ENCODE peak calls at places on chromosome 7, in four cellular contexts. N is colonic mucosa, V is heart right ventricle, Q is tibial artery. I is an unnamed sample.

GRCh38 chr7:149882264-149883048 is 8.7 kb downstream of the ATP6V0E2 start:
- DNase-seq in N (peak; percentile 14), Q (no peak), V (no peak), I (no peak)

GRCh38 chr7:21300692-21301091 is 127.2 kb upstream of the SP4 start:
- DNase-seq in Q (no peak), N (no peak), V (no peak), I (no peak)

GRCh38 chr7:1939434-1940401 is 269.6 kb downstream of the ELFN1 start:
- DNase-seq in V (peak; percentile 43), Q (no peak), N (no peak), I (peak; percentile 47)

GRCh38 chr7:24920702-24921679 is 59.0 kb downstream of the OSBPL3 start:
- DNase-seq in Q (no peak), V (no peak), N (no peak), I (no peak)

GRCh38 chr7:119929891-119930290 is 343.1 kb upstream of the KCND2 start:
- DNase-seq in V (no peak), Q (no peak), N (no peak), I (no peak)

GRCh38 chr7:151491859-151492258 is 27.8 kb downstream of the RHEB start:
- DNase-seq in Q (no peak), N (no peak), V (no peak), I (no peak)

GRCh38 chr7:157267956-157268355 is 68.8 kb upstream of the DNAJB6 start:
- DNase-seq in Q (no peak), V (no peak), N (no peak), I (no peak)

GRCh38 chr7:9502269-9502668 is 1068.9 kb downstream of the NXPH1 start:
- DNase-seq in V (no peak), N (no peak), Q (no peak), I (no peak)

GRCh38 chr7:90569368-90569767 is 26.8 kb upstream of the CDK14 start:
- DNase-seq in Q (no peak), V (no peak), N (no peak), I (no peak)

GRCh38 chr7:155136619-155137243 is 66.6 kb downstream of the HTR5A start:
- DNase-seq in N (no peak), V (no peak), Q (no peak), I (no peak)

GRCh38 chr7:81600608-81601007 is 169.2 kb downstream of the HGF start:
- DNase-seq in Q (no peak), V (no peak), N (no peak), I (no peak)

GRCh38 chr7:132004528-132004927 is 448.1 kb upstream of the PODXL start:
- DNase-seq in V (peak; percentile 25), N (no peak), Q (no peak), I (no peak)

DNA sequence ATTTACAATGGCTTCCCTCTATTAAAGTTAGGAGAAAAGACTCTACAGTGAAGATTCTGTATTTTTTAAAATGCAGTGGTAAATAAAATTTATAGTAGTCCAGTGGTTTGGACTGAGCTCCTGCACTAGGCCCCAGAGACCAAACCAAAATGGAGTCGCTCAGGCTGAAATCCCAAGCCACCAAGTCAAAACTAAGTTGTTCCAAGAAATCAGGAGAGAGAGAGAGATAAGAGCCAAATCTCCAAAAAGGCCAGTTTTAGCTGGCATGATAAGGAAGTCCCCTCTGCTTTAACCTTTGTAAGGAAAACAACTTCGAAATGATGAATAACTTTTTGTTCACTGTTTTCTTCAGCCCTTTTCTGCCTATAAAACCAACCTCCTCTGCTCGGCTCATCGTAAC is 265.9 kb upstream of the KLF14 start:
- DNase-seq in V (no peak), Q (no peak), N (no peak), I (no peak)
- TF ChIP-seq CTCF in V (no peak), Q (no peak), N (no peak), I (no peak)

DNA sequence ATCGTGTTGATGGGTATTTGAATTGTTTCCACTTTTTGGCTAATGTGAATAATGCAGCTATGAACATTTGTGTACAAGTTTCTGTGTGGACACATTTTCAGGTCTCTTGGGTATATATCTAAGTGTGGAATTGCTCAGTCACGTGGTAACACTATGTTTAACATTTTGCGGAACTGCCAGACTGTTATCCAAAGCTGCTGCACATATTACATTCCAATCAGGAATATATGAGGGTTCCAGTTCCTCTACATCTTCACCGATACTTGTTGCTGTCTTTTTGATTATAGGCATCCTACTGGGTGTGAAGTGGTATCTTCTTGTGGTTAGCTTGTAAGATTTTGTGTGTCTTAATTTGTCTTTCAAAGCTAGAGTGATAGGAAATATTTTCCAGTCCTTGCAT is 6.8 kb downstream of the PTPN12 start:
- DNase-seq in Q (no peak), V (no peak), N (no peak), I (no peak)
- H3K4me1 ChIP-seq in Q (peaks cover 75% of the 10 kb centered on the region), V (peaks cover 84% of the 10 kb centered on the region), N (peaks cover 16% of the 10 kb centered on the region), I (peaks cover 35% of the 10 kb centered on the region)

DNA sequence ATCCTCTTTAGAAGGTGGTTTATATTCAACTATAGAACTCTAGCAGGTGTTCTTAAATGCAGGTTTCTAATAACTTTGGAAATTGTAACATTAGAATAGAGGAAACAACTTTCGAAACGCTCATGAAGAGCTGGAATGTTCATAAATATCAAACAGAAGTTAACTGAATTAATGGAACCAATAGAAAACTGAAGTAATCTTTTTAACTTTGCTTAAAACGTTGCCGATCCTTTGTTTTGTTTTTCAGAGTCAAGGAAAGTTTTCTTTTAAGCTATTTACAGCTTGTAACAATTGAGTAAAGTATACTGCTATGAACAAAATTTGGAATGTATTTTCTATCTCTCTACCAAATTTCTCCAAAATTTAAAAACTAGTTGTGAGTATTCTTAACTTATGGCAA is 19.0 kb upstream of the CLDN3 start:
- DNase-seq in V (no peak), Q (no peak), N (no peak), I (no peak)
- H3K9me3 ChIP-seq in V (peaks cover 6% of the 10 kb centered on the region), Q (no peaks in the 10 kb centered on the region), N (no peaks in the 10 kb centered on the region), I (no peaks in the 10 kb centered on the region)

DNA sequence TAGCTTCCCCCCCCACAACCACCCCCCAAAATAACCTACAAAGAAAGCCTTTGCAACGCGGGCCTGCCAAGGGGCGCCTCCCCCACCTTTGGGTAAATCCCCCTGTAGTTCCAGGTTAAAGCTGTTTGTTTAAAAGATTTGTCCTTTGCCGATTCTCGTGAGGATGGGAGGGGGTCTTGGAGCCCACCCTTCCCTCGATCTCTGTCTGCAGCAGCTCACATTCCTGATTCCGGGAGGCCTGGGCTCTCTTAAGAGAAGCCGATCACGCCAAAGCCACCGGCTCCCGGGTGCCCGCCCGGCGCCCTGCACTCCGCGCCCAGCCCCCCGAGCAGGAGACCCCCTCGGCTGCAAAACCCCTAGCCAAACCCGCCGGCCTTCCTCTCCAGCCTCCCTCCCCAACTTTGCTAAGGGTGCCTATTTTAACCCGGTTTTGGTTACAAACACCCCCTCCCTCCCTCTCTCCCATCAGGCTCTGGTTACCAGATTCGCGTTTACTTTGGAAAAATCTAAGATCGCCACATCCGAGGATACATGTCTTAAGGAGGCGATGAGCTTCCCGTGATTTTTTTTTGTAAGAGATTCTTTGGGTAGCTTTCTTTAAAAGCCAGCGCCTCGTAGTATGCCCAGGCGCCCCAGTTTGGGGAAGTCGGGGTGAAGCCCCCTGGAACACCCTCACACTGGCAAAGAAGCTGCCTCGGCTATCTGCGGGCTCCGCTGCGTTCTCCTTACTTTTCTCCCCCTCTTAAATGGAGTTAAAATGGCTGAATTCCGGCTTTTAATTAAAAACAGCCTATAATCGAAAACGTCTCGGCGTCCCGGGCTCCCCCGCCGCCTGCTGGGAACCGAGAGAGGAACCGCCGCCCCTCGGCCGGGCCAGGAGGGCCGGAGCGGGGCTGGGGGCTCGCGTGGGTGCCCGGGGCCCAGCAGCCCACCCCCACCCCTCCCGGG is 1.0 kb downstream of the TNRC18 start:
- DNase-seq in N (no peak), Q (no peak), V (no peak), I (no peak)
- TF ChIP-seq CTCF in N (no peak), Q (peak; percentile 7), V (no peak), I (no peak)

GRCh38 chr7:100372256-100372655 is 1.0 kb upstream of the PILRA start:
- DNase-seq in N (no peak), Q (no peak), V (no peak), I (no peak)
- H3K4me1 ChIP-seq in N (no peaks in the 10 kb centered on the region), Q (no peaks in the 10 kb centered on the region), V (no peaks in the 10 kb centered on the region), I (no peaks in the 10 kb centered on the region)

GRCh38 chr7:57415730-57416129 is 34.2 kb upstream of the ZNF716 start:
- DNase-seq in V (no peak), N (no peak), Q (no peak), I (no peak)

GRCh38 chr7:57414415-57414814 is 35.6 kb upstream of the ZNF716 start:
- DNase-seq in N (no peak), Q (no peak), V (no peak), I (no peak)

GRCh38 chr7:57415326-57415725 is 34.7 kb upstream of the ZNF716 start:
- DNase-seq in V (no peak), Q (no peak), N (no peak), I (no peak)

GRCh38 chr7:57413529-57414398 is 36.2 kb upstream of the ZNF716 start:
- DNase-seq in V (no peak), Q (no peak), N (no peak), I (no peak)

DNA sequence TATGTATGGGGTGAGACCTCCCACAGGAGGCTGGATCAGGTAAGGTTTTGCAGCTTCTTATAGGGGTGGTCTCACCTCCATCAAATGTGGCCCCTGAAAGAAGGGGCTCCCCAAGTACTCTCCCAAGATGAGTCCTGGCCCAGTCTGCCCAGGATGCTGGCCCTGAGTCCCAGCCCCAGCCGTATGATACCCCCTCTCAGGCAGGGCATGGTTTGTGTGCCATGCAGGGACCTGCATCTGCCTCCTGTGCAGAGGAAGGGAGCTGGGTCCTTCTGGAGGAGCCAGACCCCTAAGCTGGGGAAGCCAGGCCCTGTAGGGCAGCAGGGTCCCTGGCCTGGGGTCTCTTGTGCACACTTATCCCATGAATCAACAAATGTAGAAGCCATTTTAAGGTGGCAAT is 35.1 kb upstream of the ZNF716 start:
- DNase-seq in V (no peak), Q (no peak), N (no peak), I (no peak)
- H3K9me3 ChIP-seq in V (peaks cover 40% of the 10 kb centered on the region), Q (no peaks in the 10 kb centered on the region), N (no peaks in the 10 kb centered on the region), I (peaks cover 3% of the 10 kb centered on the region)

GRCh38 chr7:26117970-26118369 is 34.0 kb upstream of the NFE2L3 start:
- DNase-seq in Q (no peak), V (no peak), N (no peak), I (no peak)

GRCh38 chr7:26115628-26116027 is 36.4 kb upstream of the NFE2L3 start:
- DNase-seq in Q (no peak), V (no peak), N (no peak), I (no peak)

GRCh38 chr7:26122745-26123144 is 29.3 kb upstream of the NFE2L3 start:
- DNase-seq in Q (no peak), N (no peak), V (no peak), I (no peak)

GRCh38 chr7:26112341-26112740 is 39.7 kb upstream of the NFE2L3 start:
- DNase-seq in Q (no peak), N (no peak), V (no peak), I (no peak)

DNA sequence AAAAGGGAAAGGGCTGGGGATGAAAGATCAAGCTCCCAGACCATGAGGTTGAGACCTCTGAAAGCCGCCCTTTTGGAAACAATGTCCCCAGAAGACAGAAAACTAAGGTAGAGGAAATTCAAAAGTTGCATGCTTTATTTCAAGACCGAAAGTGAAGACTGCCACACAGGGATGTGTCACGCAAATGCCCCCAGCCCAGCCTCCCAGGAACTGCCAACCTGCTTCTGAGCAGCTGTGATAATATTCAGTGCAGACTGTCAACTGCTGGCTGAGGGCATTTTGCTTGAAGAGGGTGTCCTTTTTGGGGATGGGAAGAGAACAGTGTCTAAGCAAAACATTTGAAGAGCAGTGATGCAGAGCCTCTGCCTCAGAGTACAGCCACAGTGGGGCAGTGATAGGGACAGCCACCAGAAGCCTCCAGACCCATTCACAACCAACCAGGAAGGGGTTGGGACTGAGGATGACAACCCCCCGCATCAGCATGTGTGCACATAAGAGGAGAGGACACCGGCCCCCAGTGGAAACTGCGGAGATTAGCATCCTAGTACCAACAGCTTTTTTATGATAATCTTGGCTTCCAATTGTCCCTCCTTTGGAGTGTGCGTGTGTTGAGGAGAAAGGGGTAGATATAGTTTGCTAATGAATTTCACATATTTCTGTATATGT is 34.7 kb upstream of the NFE2L3 start:
- DNase-seq in Q (no peak), V (no peak), N (no peak), I (no peak)
- TF ChIP-seq CTCF in Q (no peak), V (no peak), N (no peak), I (no peak)